ENCODE peak calls at places on chromosomes 13 and 19, in seven cellular contexts. K is PC-9; A is cardiac muscle cell; G is stimulated activated CD8-positive, alpha-beta memory T cell treated with anti-CD3 and anti-CD28 coated beads, Interleukin-2, amount 100 ng/mL, for 48 hours; F is putamen; I is astrocyte of the spinal cord; S is psoas muscle. H is an unnamed sample.

GRCh38 chr13:111909971-111910671 is 156.8 kb upstream of the SOX1 start:
- DNase-seq in G (no peak), S (no peak), K (no peak), F (no peak), A (no peak), I (no peak), H (no peak)

GRCh38 chr13:97130201-97130600 is 91.9 kb upstream of the MBNL2 start:
- DNase-seq in K (no peak), F (no peak), I (no peak), A (peak; percentile 39), S (no peak), G (no peak), H (no peak)

GRCh38 chr19:47158879-47159509 is 28.4 kb downstream of the SAE1 start:
- DNase-seq in I (peak; percentile 41), A (peak; percentile 45), G (no peak), S (no peak), F (peak; percentile 52), K (no peak), H (peak; percentile 22)

GRCh38 chr19:11979527-11979926 is 14.7 kb downstream of the ZNF763 start:
- DNase-seq in A (no peak), S (no peak), F (no peak), K (no peak), G (no peak), I (no peak), H (no peak)

GRCh38 chr19:34484328-34484727 is 2.8 kb downstream of the WTIP start:
- DNase-seq in A (no peak), S (no peak), F (no peak), G (no peak), K (no peak), I (no peak), H (no peak)

GRCh38 chr19:23203841-23204344 is 46.3 kb downstream of the ZNF724 start:
- DNase-seq in K (no peak), S (peak; percentile 70), G (no peak), F (no peak), I (no peak), A (peak; percentile 16), H (no peak)

GRCh38 chr13:47216176-47216822 is 319.4 kb upstream of the HTR2A start:
- DNase-seq in F (peak; percentile 5), S (no peak), A (no peak), G (no peak), K (no peak), I (no peak), H (no peak)

GRCh38 chr19:13243971-13244370 is 93.8 kb downstream of the IER2 start:
- DNase-seq in K (no peak), S (no peak), I (no peak), F (no peak), A (no peak), G (no peak), H (no peak)

GRCh38 chr19:3254520-3254919 is 30.1 kb downstream of the CELF5 start:
- DNase-seq in I (no peak), A (no peak), K (no peak), S (no peak), G (no peak), F (no peak), H (no peak)

GRCh38 chr19:51722492-51722891 is 1.3 kb downstream of the HAS1 start:
- DNase-seq in A (no peak), S (no peak), K (no peak), I (no peak), G (no peak), F (no peak), H (no peak)

GRCh38 chr19:4052993-4053422 is 13.7 kb downstream of the ZBTB7A start:
- DNase-seq in K (peak; percentile 46), G (no peak), A (no peak), F (no peak), I (no peak), S (no peak), H (no peak)

GRCh38 chr13:73580868-73581267 is 522.1 kb downstream of the KLF5 start:
- DNase-seq in F (no peak), I (no peak), S (no peak), G (no peak), A (no peak), K (no peak), H (no peak)

GRCh38 chr13:26325876-26326275 is 71.9 kb downstream of the CDK8 start:
- DNase-seq in I (no peak), A (no peak), K (no peak), S (no peak), F (no peak), G (no peak), H (no peak)

GRCh38 chr19:29040291-29040690 is 172.7 kb downstream of the UQCRFS1 start:
- DNase-seq in S (peak; percentile 69), F (no peak), I (no peak), A (no peak), K (no peak), G (no peak), H (no peak)

GRCh38 chr19:18939922-18940775 is 868 bp downstream of the HOMER3 start:
- DNase-seq in G (no peak), K (peak; percentile 49), F (no peak), I (peak; percentile 67), S (peak; percentile 89), A (peak; percentile 55), H (no peak)

GRCh38 chr13:57969961-57970360 is 338.4 kb downstream of the PCDH17 start:
- DNase-seq in I (no peak), S (no peak), K (no peak), A (no peak), F (no peak), G (no peak), H (no peak)

GRCh38 chr13:41678320-41678719 is 221.0 kb downstream of the RGCC start:
- DNase-seq in A (peak; percentile 38), K (no peak), G (no peak), S (no peak), F (no peak), I (peak; percentile 60), H (no peak)

GRCh38 chr19:7681336-7682174 is 922 bp downstream of the TRAPPC5 start:
- DNase-seq in F (peak; percentile 70), K (peak; percentile 60), I (peak; percentile 68), S (peak; percentile 89), A (peak; percentile 84), G (peak; percentile 75), H (peak; percentile 81)

GRCh38 chr19:17105548-17105947 is 30.0 kb downstream of the MYO9B start:
- DNase-seq in F (no peak), G (no peak), S (no peak), A (no peak), I (no peak), K (no peak), H (no peak)

GRCh38 chr19:800360-801029 is 3.2 kb downstream of the PTBP1 start:
- DNase-seq in I (no peak), K (peak; percentile 78), G (no peak), A (peak; percentile 63), F (no peak), S (no peak), H (no peak)

GRCh38 chr13:80339578-80339840 is 1.4 kb downstream of the SPRY2 start:
- DNase-seq in I (peak; percentile 70), K (no peak), A (no peak), G (no peak), F (peak; percentile 36), S (no peak), H (no peak)

GRCh38 chr13:75830842-75831241 is 194.7 kb downstream of the LMO7 start:
- DNase-seq in F (no peak), A (peak; percentile 8), K (no peak), I (peak; percentile 79), G (no peak), S (no peak), H (no peak)